ENCODE peak calls at places on chromosomes 3 and 15, in four cellular contexts. S, Q, P and W are unnamed samples.

GRCh38 chr3:64207289-64208086 is 17.8 kb downstream of the PRICKLE2 start:
- DNase-seq in S (no peak), Q (no peak), P (no peak), W (no peak)

GRCh38 chr3:10703875-10704274 is 112.2 kb upstream of the SLC6A11 start:
- DNase-seq in S (no peak), Q (no peak), P (peak), W (peak)

GRCh38 chr3:126986001-126986400 is 3.1 kb downstream of the PLXNA1 start:
- DNase-seq in S (no peak), Q (no peak), P (no peak), W (peak)

GRCh38 chr15:61318276-61318675 is 89.2 kb upstream of the RORA start:
- DNase-seq in S (no peak), Q (no peak), P (no peak), W (no peak)

GRCh38 chr15:92843819-92844218 is 56.3 kb upstream of the CHD2 start:
- DNase-seq in S (no peak), Q (no peak), P (no peak), W (no peak)

GRCh38 chr3:100465871-100466777 is 26.3 kb upstream of the TMEM45A start:
- DNase-seq in S (no peak), Q (no peak), P (no peak), W (no peak)

GRCh38 chr3:49873623-49874022 is 3.9 kb upstream of the CAMKV start:
- DNase-seq in S (no peak), Q (peak), P (no peak), W (no peak)

GRCh38 chr3:57112206-57112605 is 51.7 kb downstream of the SPATA12 start:
- DNase-seq in S (peak), Q (peak), P (peak), W (peak)

GRCh38 chr15:74179983-74180688 is 6.6 kb downstream of the ISLR start:
- DNase-seq in S (no peak), Q (no peak), P (no peak), W (no peak)

GRCh38 chr15:98927057-98927456 is 80.5 kb downstream of the PGPEP1L start:
- DNase-seq in S (no peak), Q (no peak), P (no peak), W (no peak)

GRCh38 chr3:19898725-19899124 is 35.3 kb downstream of the EFHB start:
- DNase-seq in S (no peak), Q (peak), P (no peak), W (no peak)

GRCh38 chr3:157626817-157627216 is 123.6 kb upstream of the VEPH1 start:
- DNase-seq in S (no peak), Q (no peak), P (no peak), W (no peak)

GRCh38 chr3:43015572-43016512 is 36.7 kb downstream of the GASK1A start:
- DNase-seq in S (no peak), Q (no peak), P (no peak), W (no peak)

GRCh38 chr15:41331281-41331680 is 1.1 kb downstream of the OIP5 start:
- DNase-seq in S (no peak), Q (no peak), P (no peak), W (peak)

GRCh38 chr3:165075695-165076094 is 2.6 kb downstream of the SI start:
- DNase-seq in S (no peak), Q (no peak), P (no peak), W (no peak)

GRCh38 chr3:33144433-33144832 is 30.6 kb downstream of the CRTAP start:
- DNase-seq in S (peak), Q (peak), P (peak), W (peak)

GRCh38 chr3:142963266-142964149 is at the start of gene PAQR9:
- DNase-seq in S (peak), Q (peak), P (peak), W (peak)

GRCh38 chr3:193971268-193971751 is 164.6 kb upstream of the HES1 start:
- DNase-seq in S (no peak), Q (no peak), P (no peak), W (no peak)

GRCh38 chr3:25094932-25095690 is 333.0 kb upstream of the RARB start:
- DNase-seq in S (no peak), Q (no peak), P (no peak), W (no peak)

GRCh38 chr3:194450341-194450740 is 36.5 kb downstream of the ATP13A3 start:
- DNase-seq in S (no peak), Q (no peak), P (no peak), W (no peak)

GRCh38 chr3:195059006-195059350 is 212.0 kb downstream of the XXYLT1 start:
- DNase-seq in S (no peak), Q (no peak), P (no peak), W (no peak)

GRCh38 chr15:27433604-27434003 is 462.6 kb downstream of the GABRG3 start:
- DNase-seq in S (no peak), Q (no peak), P (no peak), W (no peak)

GRCh38 chr3:152037953-152038352 is 164.5 kb downstream of the SUCNR1 start:
- DNase-seq in S (no peak), Q (no peak), P (no peak), W (no peak)

GRCh38 chr15:25239471-25240345 is 199.1 kb downstream of the UBE3A start:
- DNase-seq in S (no peak), Q (no peak), P (no peak), W (no peak)

DNA sequence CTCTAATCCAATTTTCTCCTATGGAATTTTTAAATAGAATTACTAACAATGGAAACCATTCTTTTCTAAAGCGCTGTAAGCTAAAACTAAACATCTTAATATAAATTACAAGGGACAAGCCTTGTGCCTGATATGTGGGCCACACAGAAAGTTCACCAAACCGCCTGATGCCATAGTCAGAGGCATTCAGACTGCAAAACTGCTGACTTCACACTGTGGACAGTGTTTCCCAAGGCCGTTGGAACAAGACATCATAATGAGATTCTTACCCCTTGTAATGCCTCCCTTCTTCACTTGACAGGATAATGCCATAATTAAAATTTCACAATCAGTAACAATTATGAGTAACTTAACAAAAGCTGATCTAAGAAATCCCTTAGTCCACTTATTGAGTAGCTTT is 14.9 kb downstream of the SH3GL3 start:
- DNase-seq in S (no peak), Q (no peak), P (no peak), W (peak)
- TF ChIP-seq HMGXB4 in S (no peak), Q (no peak), P (no peak), W (no peak)

GRCh38 chr3:46188708-46189107 is 19.4 kb downstream of the CCR1 start:
- DNase-seq in S (no peak), Q (no peak), P (peak), W (no peak)

GRCh38 chr3:46184469-46184868 is 23.6 kb downstream of the CCR1 start:
- DNase-seq in S (no peak), Q (no peak), P (no peak), W (no peak)

GRCh38 chr3:46187876-46188275 is 20.2 kb downstream of the CCR1 start:
- DNase-seq in S (no peak), Q (no peak), P (no peak), W (no peak)

GRCh38 chr3:46183330-46183729 is 24.8 kb downstream of the CCR1 start:
- DNase-seq in S (no peak), Q (no peak), P (no peak), W (no peak)

DNA sequence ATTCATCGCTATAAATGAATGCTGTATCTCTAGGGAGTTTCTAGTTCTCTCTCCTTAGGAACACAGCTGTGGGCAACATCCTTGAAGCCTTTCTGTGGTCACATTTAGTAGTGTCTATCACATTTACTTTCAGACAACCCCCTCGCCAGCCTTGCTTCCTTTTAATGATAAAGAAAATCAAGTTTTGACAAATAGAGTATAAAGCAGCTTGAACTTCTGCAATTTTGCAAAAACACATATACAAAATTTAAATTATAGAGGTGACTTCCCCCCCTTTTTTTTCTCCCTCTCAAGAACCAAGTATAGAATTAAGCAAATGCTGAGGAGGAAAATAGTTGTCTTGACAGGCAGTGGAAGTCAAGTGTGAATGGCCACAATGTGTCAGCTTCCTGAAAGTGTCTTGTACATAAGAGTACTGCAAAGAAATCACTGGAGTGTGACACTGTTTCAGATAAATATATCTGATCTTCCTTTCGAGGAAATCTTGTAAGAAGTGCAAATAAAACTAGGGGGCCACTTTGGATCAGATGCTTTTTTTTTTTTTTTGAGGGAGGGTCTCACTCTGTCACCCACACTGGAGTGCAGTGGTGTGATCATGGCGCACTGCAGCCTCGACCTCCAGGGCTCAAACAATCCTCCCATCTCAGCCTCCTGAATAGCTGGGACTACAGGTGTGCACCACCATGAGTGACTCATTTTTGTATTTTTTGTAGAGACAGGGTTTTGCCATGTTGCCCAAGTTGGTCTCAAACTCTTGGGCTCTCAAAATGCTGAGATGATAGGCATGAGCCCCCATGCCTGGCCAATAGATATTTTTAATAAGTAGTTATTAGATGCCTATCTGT is 21.0 kb downstream of the CCR1 start:
- DNase-seq in S (no peak), Q (no peak), P (no peak), W (no peak)
- TF ChIP-seq HMGXB4 in S (no peak), Q (no peak), P (no peak), W (no peak)

DNA sequence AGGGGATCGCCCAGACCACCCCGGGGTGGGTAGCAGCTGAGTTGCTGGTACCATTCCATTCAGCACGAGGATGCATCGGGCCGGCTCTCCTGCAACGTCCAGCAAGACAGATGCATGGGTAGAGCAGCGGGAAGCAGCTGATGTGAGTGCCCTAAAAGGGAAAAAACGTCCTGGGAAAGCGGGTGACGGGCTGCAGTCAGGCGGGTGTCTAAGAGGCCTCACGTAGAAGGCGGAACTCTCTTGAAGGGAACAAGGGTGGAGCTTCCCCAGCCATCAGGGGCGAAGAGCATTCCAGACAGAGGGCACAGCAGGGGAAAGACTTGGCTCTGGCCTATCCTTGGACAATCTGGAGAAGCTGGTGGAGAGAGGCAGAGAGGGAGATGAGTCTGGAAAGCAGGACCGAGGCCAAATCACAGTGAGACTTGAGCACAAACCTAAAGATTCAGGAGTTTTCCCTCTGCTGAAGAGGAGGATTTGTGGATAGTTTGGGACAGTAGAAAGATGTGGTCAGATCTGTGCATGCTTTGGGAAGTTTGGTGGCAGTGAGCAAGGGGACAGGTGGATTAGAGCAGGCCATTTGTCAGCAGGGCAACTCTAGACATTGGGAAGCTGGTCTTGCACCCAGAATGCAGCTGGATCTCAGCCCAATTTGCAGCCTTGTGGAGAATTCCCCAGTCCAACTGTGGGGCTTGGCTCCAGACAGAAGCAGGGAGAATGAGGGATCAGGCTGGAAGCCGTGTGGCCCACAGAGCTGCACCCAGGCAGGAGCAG is 70.7 kb downstream of the SEMA5B start:
- DNase-seq in S (no peak), Q (no peak), P (peak), W (no peak)
- TF ChIP-seq HMGXB4 in S (no peak), Q (no peak), P (no peak), W (no peak)

DNA sequence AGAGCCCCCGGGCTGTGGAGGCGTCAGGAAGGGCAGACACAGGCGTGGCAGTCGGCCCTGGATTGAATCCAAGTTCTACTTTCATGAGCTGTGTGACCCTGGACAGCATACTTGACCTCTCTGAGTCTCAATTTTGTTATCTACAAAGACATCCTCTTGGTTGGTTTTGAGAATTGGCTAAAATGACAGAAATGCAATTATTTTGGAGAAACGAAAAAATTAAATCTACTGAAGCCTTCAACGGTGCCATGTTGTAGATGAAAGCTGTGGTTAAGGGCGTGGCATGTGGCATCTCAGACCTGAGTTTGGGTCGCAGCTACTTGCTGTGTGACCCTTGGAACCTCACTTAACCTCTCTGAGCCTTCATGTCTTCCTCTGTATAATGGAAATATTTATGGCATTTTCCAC is 102.3 kb upstream of the TLE3 start:
- DNase-seq in S (no peak), Q (no peak), P (no peak), W (peak)
- TF ChIP-seq HMGXB4 in S (no peak), Q (no peak), P (no peak), W (no peak)

GRCh38 chr3:141055136-141055535 is 4.0 kb downstream of the SPSB4 start:
- DNase-seq in S (no peak), Q (no peak), P (no peak), W (no peak)

GRCh38 chr3:141050913-141051632 is at the start of gene SPSB4:
- DNase-seq in S (peak), Q (peak), P (peak), W (no peak)

GRCh38 chr3:141050576-141050912 is 603 bp upstream of the SPSB4 start:
- DNase-seq in S (no peak), Q (no peak), P (peak), W (no peak)

GRCh38 chr3:141051641-141052569 is 758 bp downstream of the SPSB4 start:
- DNase-seq in S (no peak), Q (no peak), P (peak), W (no peak)

GRCh38 chr3:141052570-141053069 is 1.5 kb downstream of the SPSB4 start:
- DNase-seq in S (no peak), Q (no peak), P (peak), W (no peak)
- TF ChIP-seq HMGXB4 in S (no peak), Q (no peak), P (no peak), W (no peak)

GRCh38 chr15:80970018-80970657 is 19.5 kb downstream of the MESD start:
- DNase-seq in S (peak), Q (peak), P (peak), W (peak)
- TF ChIP-seq HMGXB4 in S (no peak), Q (no peak), P (no peak), W (no peak)

GRCh38 chr15:87707581-87708130 is 548.9 kb downstream of the NTRK3 start:
- DNase-seq in S (no peak), Q (no peak), P (no peak), W (no peak)

GRCh38 chr15:87704276-87704675 is 552.3 kb downstream of the NTRK3 start:
- DNase-seq in S (no peak), Q (no peak), P (no peak), W (peak)

GRCh38 chr15:87710406-87710805 is 546.1 kb downstream of the NTRK3 start:
- DNase-seq in S (no peak), Q (no peak), P (no peak), W (no peak)

GRCh38 chr15:87706001-87706400 is 550.5 kb downstream of the NTRK3 start:
- DNase-seq in S (no peak), Q (no peak), P (no peak), W (no peak)

GRCh38 chr15:87707076-87707475 is 549.5 kb downstream of the NTRK3 start:
- DNase-seq in S (no peak), Q (no peak), P (no peak), W (no peak)
- TF ChIP-seq HMGXB4 in S (no peak), Q (no peak), P (no peak), W (no peak)